ENCODE peak calls at places on chromosomes 2 and 18, in five cellular contexts. One of them, this sample, is unnamed. For H3K27me3 and H3K4me1, the result is how much of the 10 kb centered on the place peaks cover.

GRCh38 chr18:28560339-28560738 is 383.4 kb upstream of the CDH2 start:
- DNase-seq in upper lobe of right lung: no peak
- DNase-seq in heart right ventricle: no peak
- DNase-seq in K562: no peak
- DNase-seq in ovary: no peak
- DNase-seq in this sample: no peak

GRCh38 chr2:222613715-222614331 is 42.1 kb downstream of the FARSB start:
- DNase-seq in upper lobe of right lung: no peak
- DNase-seq in heart right ventricle: no peak
- DNase-seq in K562: no peak
- DNase-seq in ovary: no peak
- DNase-seq in this sample: peak

GRCh38 chr2:19140463-19141208 is 217.8 kb downstream of the OSR1 start:
- DNase-seq in upper lobe of right lung: no peak
- DNase-seq in heart right ventricle: no peak
- DNase-seq in K562: no peak
- DNase-seq in ovary: no peak
- DNase-seq in this sample: no peak

GRCh38 chr18:72637319-72638113 is 93.4 kb upstream of the CBLN2 start:
- DNase-seq in upper lobe of right lung: no peak
- DNase-seq in heart right ventricle: no peak
- DNase-seq in K562: no peak
- DNase-seq in ovary: no peak
- DNase-seq in this sample: no peak

GRCh38 chr18:79965119-79965902 is 868 bp downstream of the HSBP1L1 start:
- DNase-seq in upper lobe of right lung: peak
- DNase-seq in heart right ventricle: no peak
- DNase-seq in K562: no peak
- DNase-seq in ovary: peak
- DNase-seq in this sample: no peak

GRCh38 chr18:75530548-75531211 is 103.2 kb upstream of the SMIM21 start:
- DNase-seq in upper lobe of right lung: no peak
- DNase-seq in heart right ventricle: peak
- DNase-seq in K562: no peak
- DNase-seq in ovary: no peak
- DNase-seq in this sample: no peak

GRCh38 chr2:12665334-12665733 is 51.4 kb upstream of the TRIB2 start:
- DNase-seq in upper lobe of right lung: no peak
- DNase-seq in heart right ventricle: no peak
- DNase-seq in K562: no peak
- DNase-seq in ovary: no peak
- DNase-seq in this sample: no peak

GRCh38 chr18:55821219-55821618 is 233.2 kb upstream of the TCF4 start:
- DNase-seq in upper lobe of right lung: no peak
- DNase-seq in heart right ventricle: no peak
- DNase-seq in K562: no peak
- DNase-seq in ovary: no peak
- DNase-seq in this sample: no peak

GRCh38 chr18:30903566-30903965 is 139.0 kb downstream of the DSC3 start:
- DNase-seq in upper lobe of right lung: no peak
- DNase-seq in heart right ventricle: no peak
- DNase-seq in K562: no peak
- DNase-seq in ovary: no peak
- DNase-seq in this sample: no peak

GRCh38 chr18:10300739-10301138 is 153.7 kb upstream of the APCDD1 start:
- DNase-seq in upper lobe of right lung: no peak
- DNase-seq in heart right ventricle: no peak
- DNase-seq in K562: no peak
- DNase-seq in ovary: no peak
- DNase-seq in this sample: no peak

GRCh38 chr2:152822669-152823068 is 104.2 kb downstream of the ARL6IP6 start:
- DNase-seq in upper lobe of right lung: no peak
- DNase-seq in heart right ventricle: no peak
- DNase-seq in K562: no peak
- DNase-seq in ovary: no peak
- DNase-seq in this sample: no peak

GRCh38 chr2:120580709-120581108 is 155.0 kb upstream of the GLI2 start:
- DNase-seq in upper lobe of right lung: no peak
- DNase-seq in heart right ventricle: no peak
- DNase-seq in K562: no peak
- DNase-seq in ovary: no peak
- DNase-seq in this sample: no peak

GRCh38 chr18:42414756-42415454 is 459.9 kb downstream of the PIK3C3 start:
- DNase-seq in upper lobe of right lung: no peak
- DNase-seq in heart right ventricle: no peak
- DNase-seq in K562: no peak
- DNase-seq in ovary: no peak
- DNase-seq in this sample: no peak

GRCh38 chr2:107313316-107313715 is 427.3 kb upstream of the ST6GAL2 start:
- DNase-seq in upper lobe of right lung: no peak
- DNase-seq in heart right ventricle: no peak
- DNase-seq in K562: no peak
- DNase-seq in ovary: no peak
- DNase-seq in this sample: no peak

GRCh38 chr18:45197526-45197970 is 417.7 kb upstream of the SLC14A2 start:
- DNase-seq in upper lobe of right lung: no peak
- DNase-seq in heart right ventricle: no peak
- DNase-seq in K562: no peak
- DNase-seq in ovary: no peak
- DNase-seq in this sample: no peak

GRCh38 chr18:24560511-24560981 is 100.1 kb downstream of the HRH4 start:
- DNase-seq in upper lobe of right lung: no peak
- DNase-seq in heart right ventricle: no peak
- DNase-seq in K562: no peak
- DNase-seq in ovary: no peak
- DNase-seq in this sample: no peak

GRCh38 chr18:48053881-48054586 is 123.6 kb upstream of the SMAD2 start:
- DNase-seq in upper lobe of right lung: peak
- DNase-seq in heart right ventricle: no peak
- DNase-seq in K562: peak
- DNase-seq in ovary: peak
- DNase-seq in this sample: no peak

GRCh38 chr18:74745658-74746403 is 148.2 kb downstream of the ZNF407 start:
- DNase-seq in upper lobe of right lung: no peak
- DNase-seq in heart right ventricle: no peak
- DNase-seq in K562: peak
- DNase-seq in ovary: no peak
- DNase-seq in this sample: no peak

GRCh38 chr2:237704476-237705224 is 77.3 kb downstream of the LRRFIP1 start:
- DNase-seq in upper lobe of right lung: no peak
- DNase-seq in heart right ventricle: no peak
- DNase-seq in K562: no peak
- DNase-seq in ovary: no peak
- DNase-seq in this sample: no peak

GRCh38 chr2:35929551-35929950 is 426.0 kb upstream of the CRIM1 start:
- DNase-seq in upper lobe of right lung: no peak
- DNase-seq in heart right ventricle: no peak
- DNase-seq in K562: no peak
- DNase-seq in ovary: no peak
- DNase-seq in this sample: no peak

GRCh38 chr2:172572981-172573380 is 17.1 kb downstream of the PDK1 start:
- DNase-seq in upper lobe of right lung: no peak
- DNase-seq in heart right ventricle: no peak
- DNase-seq in K562: no peak
- DNase-seq in ovary: no peak
- DNase-seq in this sample: no peak

GRCh38 chr2:66578067-66578852 is 143.3 kb downstream of the MEIS1 start:
- DNase-seq in upper lobe of right lung: no peak
- DNase-seq in heart right ventricle: no peak
- DNase-seq in K562: no peak
- DNase-seq in ovary: peak
- DNase-seq in this sample: no peak

GRCh38 chr2:66580343-66580954 is 145.5 kb downstream of the MEIS1 start:
- DNase-seq in upper lobe of right lung: no peak
- DNase-seq in heart right ventricle: no peak
- DNase-seq in K562: no peak
- DNase-seq in ovary: no peak
- DNase-seq in this sample: no peak

GRCh38 chr2:66578853-66579158 is 143.9 kb downstream of the MEIS1 start:
- DNase-seq in upper lobe of right lung: no peak
- DNase-seq in heart right ventricle: no peak
- DNase-seq in K562: no peak
- DNase-seq in ovary: no peak
- DNase-seq in this sample: no peak

GRCh38 chr2:66577331-66578041 is 142.6 kb downstream of the MEIS1 start:
- DNase-seq in upper lobe of right lung: no peak
- DNase-seq in heart right ventricle: peak
- DNase-seq in K562: no peak
- DNase-seq in ovary: peak
- DNase-seq in this sample: no peak

DNA sequence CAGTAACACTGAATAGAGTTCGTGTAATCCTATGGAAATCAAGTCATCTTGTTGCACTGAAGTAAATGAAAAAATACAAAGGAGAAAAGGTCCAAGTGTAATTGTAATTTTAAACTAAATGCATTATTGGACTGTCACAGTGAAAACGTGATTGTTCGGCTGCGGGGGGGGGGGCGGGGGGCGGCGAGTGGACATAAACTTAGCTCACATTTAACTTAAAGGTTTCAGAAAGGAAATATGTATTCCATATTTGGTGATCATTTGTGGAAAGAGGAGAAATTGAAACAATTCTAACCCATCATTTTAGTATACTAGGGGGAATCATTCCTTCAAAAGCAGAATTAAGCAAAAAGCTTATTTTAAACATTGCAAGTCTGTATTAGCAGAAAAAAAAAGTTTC is 144.6 kb downstream of the MEIS1 start:
- DNase-seq in upper lobe of right lung: no peak
- DNase-seq in heart right ventricle: no peak
- DNase-seq in K562: no peak
- DNase-seq in ovary: no peak
- DNase-seq in this sample: no peak
- H3K27me3 ChIP-seq in upper lobe of right lung: half or more
- H3K27me3 ChIP-seq in heart right ventricle: under half
- H3K27me3 ChIP-seq in K562: under half
- H3K27me3 ChIP-seq in ovary: under half
- H3K27me3 ChIP-seq in this sample: half or more

DNA sequence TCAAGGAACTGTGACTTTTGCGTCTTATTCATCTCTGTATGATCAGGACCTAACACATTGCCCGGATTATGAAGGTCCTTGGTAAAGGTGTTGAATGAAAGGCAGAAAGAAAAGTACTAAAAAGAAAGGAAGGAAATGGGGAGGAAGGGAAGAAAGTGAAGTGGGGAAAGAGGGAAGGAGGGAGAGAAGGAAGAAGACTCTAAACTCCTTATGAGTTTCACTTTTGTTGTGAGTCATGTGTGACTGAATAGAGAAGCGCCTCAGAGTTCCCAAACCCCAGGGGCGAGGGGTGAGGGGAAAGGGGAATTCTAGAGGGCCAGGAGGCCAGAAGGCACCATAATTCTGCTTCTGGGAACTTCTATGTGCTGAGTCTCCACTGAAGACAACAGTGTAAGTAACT is 30.9 kb upstream of the OSBPL6 start:
- DNase-seq in upper lobe of right lung: no peak
- DNase-seq in heart right ventricle: no peak
- DNase-seq in K562: no peak
- DNase-seq in ovary: no peak
- DNase-seq in this sample: no peak
- H3K4me1 ChIP-seq in upper lobe of right lung: under half
- H3K4me1 ChIP-seq in heart right ventricle: under half
- H3K4me1 ChIP-seq in K562: under half
- H3K4me1 ChIP-seq in ovary: under half
- H3K4me1 ChIP-seq in this sample: under half

GRCh38 chr2:47401789-47402554 is 984 bp upstream of the MSH2 start:
- DNase-seq in upper lobe of right lung: no peak
- DNase-seq in heart right ventricle: no peak
- DNase-seq in K562: no peak
- DNase-seq in ovary: peak
- DNase-seq in this sample: no peak

GRCh38 chr2:47402805-47403691 is at the start of gene MSH2:
- DNase-seq in upper lobe of right lung: peak
- DNase-seq in heart right ventricle: peak
- DNase-seq in K562: peak
- DNase-seq in ovary: peak
- DNase-seq in this sample: peak

GRCh38 chr2:47404356-47404755 is 1.4 kb downstream of the MSH2 start:
- DNase-seq in upper lobe of right lung: no peak
- DNase-seq in heart right ventricle: no peak
- DNase-seq in K562: peak
- DNase-seq in ovary: no peak
- DNase-seq in this sample: no peak

GRCh38 chr2:47402555-47402804 is 476 bp upstream of the MSH2 start:
- DNase-seq in upper lobe of right lung: no peak
- DNase-seq in heart right ventricle: no peak
- DNase-seq in K562: no peak
- DNase-seq in ovary: no peak
- DNase-seq in this sample: no peak

GRCh38 chr2:47403829-47404228 is 873 bp downstream of the MSH2 start:
- DNase-seq in upper lobe of right lung: no peak
- DNase-seq in heart right ventricle: no peak
- DNase-seq in K562: peak
- DNase-seq in ovary: no peak
- DNase-seq in this sample: no peak
- H3K27me3 ChIP-seq in upper lobe of right lung: under half
- H3K27me3 ChIP-seq in heart right ventricle: under half
- H3K27me3 ChIP-seq in K562: under half
- H3K27me3 ChIP-seq in ovary: under half
- H3K27me3 ChIP-seq in this sample: under half

GRCh38 chr2:8312221-8312620 is 369.6 kb upstream of the ID2 start:
- DNase-seq in upper lobe of right lung: no peak
- DNase-seq in heart right ventricle: no peak
- DNase-seq in K562: no peak
- DNase-seq in ovary: no peak
- DNase-seq in this sample: no peak
- H3K4me1 ChIP-seq in upper lobe of right lung: under half
- H3K4me1 ChIP-seq in heart right ventricle: under half
- H3K4me1 ChIP-seq in K562: under half
- H3K4me1 ChIP-seq in ovary: under half
- H3K4me1 ChIP-seq in this sample: under half